ENCODE peak calls at places on chromosomes 11 and 22, in five cellular contexts. O is LoVo, B is HL-60, P is PC-3, L is upper lobe of right lung. F is an unnamed sample.

GRCh38 chr11:63837719-63838118 is 1.2 kb upstream of the MARK2 start:
- DNase-seq in O (no peak), B (peak), P (no peak), L (no peak), F (peak)

GRCh38 chr11:73680687-73681086 is 34.3 kb downstream of the PLEKHB1 start:
- DNase-seq in O (no peak), B (no peak), P (no peak), L (no peak), F (peak)

GRCh38 chr11:68813778-68814177 is 27.9 kb downstream of the CPT1A start:
- DNase-seq in O (no peak), B (no peak), P (no peak), L (no peak), F (no peak)

GRCh38 chr22:22061085-22062077 is 78.8 kb upstream of the TOP3B start:
- DNase-seq in O (no peak), B (peak), P (peak), L (no peak), F (no peak)

GRCh38 chr11:2215561-2216399 is 44.2 kb upstream of the TH start:
- DNase-seq in O (no peak), B (no peak), P (no peak), L (peak), F (no peak)

GRCh38 chr11:12449961-12450715 is 72.8 kb downstream of the PARVA start:
- DNase-seq in O (no peak), B (no peak), P (peak), L (no peak), F (no peak)

GRCh38 chr11:72864692-72865655 is 50.8 kb downstream of the ATG16L2 start:
- DNase-seq in O (no peak), B (no peak), P (peak), L (no peak), F (no peak)

GRCh38 chr11:12329797-12330196 is 47.6 kb upstream of the PARVA start:
- DNase-seq in O (no peak), B (no peak), P (no peak), L (no peak), F (no peak)

GRCh38 chr11:2669926-2670469 is 29.8 kb downstream of the KCNQ1OT1 start:
- DNase-seq in O (no peak), B (no peak), P (no peak), L (no peak), F (peak)

GRCh38 chr11:39236916-39237315 is 2222.5 kb downstream of the LRRC4C start:
- DNase-seq in O (no peak), B (no peak), P (peak), L (no peak), F (no peak)

GRCh38 chr11:134014502-134014901 is 54.4 kb upstream of the JAM3 start:
- DNase-seq in O (no peak), B (no peak), P (no peak), L (no peak), F (no peak)

F was measured in small intestine.